ENCODE peak calls at places on chromosomes 5 and 9, in five cellular contexts. One of them, this sample, is unnamed.

GRCh38 chr5:16051246-16051645 is 128.3 kb downstream of the MARCHF11 start:
- DNase-seq in PC-3: no peak
- DNase-seq in tibial artery: no peak
- DNase-seq in mammary epithelial cell: peak
- DNase-seq in naive thymus-derived CD4-positive, alpha-beta T cell: no peak
- DNase-seq in this sample: no peak

GRCh38 chr9:69981686-69982450 is 61.8 kb upstream of the MAMDC2 start:
- DNase-seq in tibial artery: no peak
- DNase-seq in PC-3: peak
- DNase-seq in naive thymus-derived CD4-positive, alpha-beta T cell: no peak
- DNase-seq in mammary epithelial cell: no peak
- DNase-seq in this sample: no peak

GRCh38 chr5:78879541-78879940 is 105.6 kb downstream of the ARSB start:
- DNase-seq in PC-3: no peak
- DNase-seq in tibial artery: peak
- DNase-seq in naive thymus-derived CD4-positive, alpha-beta T cell: no peak
- DNase-seq in mammary epithelial cell: no peak
- DNase-seq in this sample: no peak

GRCh38 chr9:35272989-35273388 is 111.2 kb downstream of the UNC13B start:
- DNase-seq in PC-3: peak
- DNase-seq in naive thymus-derived CD4-positive, alpha-beta T cell: no peak
- DNase-seq in tibial artery: no peak
- DNase-seq in mammary epithelial cell: peak
- DNase-seq in this sample: no peak

GRCh38 chr5:95782166-95782565 is 40.4 kb downstream of the GLRX start:
- DNase-seq in naive thymus-derived CD4-positive, alpha-beta T cell: no peak
- DNase-seq in mammary epithelial cell: no peak
- DNase-seq in tibial artery: no peak
- DNase-seq in PC-3: no peak
- DNase-seq in this sample: no peak

GRCh38 chr5:131264453-131265200 is 774 bp downstream of the CDC42SE2 start:
- DNase-seq in PC-3: peak
- DNase-seq in tibial artery: no peak
- DNase-seq in naive thymus-derived CD4-positive, alpha-beta T cell: peak
- DNase-seq in mammary epithelial cell: no peak
- DNase-seq in this sample: peak

GRCh38 chr5:88743231-88743879 is 139.6 kb downstream of the MEF2C start:
- DNase-seq in tibial artery: no peak
- DNase-seq in mammary epithelial cell: no peak
- DNase-seq in PC-3: peak
- DNase-seq in naive thymus-derived CD4-positive, alpha-beta T cell: no peak
- DNase-seq in this sample: no peak

GRCh38 chr9:121483473-121484031 is 16.1 kb downstream of the GGTA1 start:
- DNase-seq in mammary epithelial cell: no peak
- DNase-seq in naive thymus-derived CD4-positive, alpha-beta T cell: no peak
- DNase-seq in PC-3: no peak
- DNase-seq in tibial artery: no peak
- DNase-seq in this sample: no peak

GRCh38 chr9:34891386-34891785 is 66.7 kb upstream of the PHF24 start:
- DNase-seq in tibial artery: no peak
- DNase-seq in mammary epithelial cell: peak
- DNase-seq in naive thymus-derived CD4-positive, alpha-beta T cell: no peak
- DNase-seq in PC-3: peak
- DNase-seq in this sample: no peak

GRCh38 chr5:112860929-112861637 is at the start of gene SRP19:
- DNase-seq in PC-3: peak
- DNase-seq in tibial artery: peak
- DNase-seq in mammary epithelial cell: peak
- DNase-seq in naive thymus-derived CD4-positive, alpha-beta T cell: peak
- DNase-seq in this sample: peak
- H3K27ac ChIP-seq in PC-3: peak
- H3K27ac ChIP-seq in tibial artery: peak
- H3K27ac ChIP-seq in mammary epithelial cell: peak
- H3K27ac ChIP-seq in naive thymus-derived CD4-positive, alpha-beta T cell: peak
- H3K27ac ChIP-seq in this sample: peak

GRCh38 chr9:132135456-132135855 is 26.4 kb upstream of the NTNG2 start:
- DNase-seq in mammary epithelial cell: no peak
- DNase-seq in naive thymus-derived CD4-positive, alpha-beta T cell: no peak
- DNase-seq in PC-3: no peak
- DNase-seq in tibial artery: no peak
- DNase-seq in this sample: no peak
- H3K27ac ChIP-seq in mammary epithelial cell: no peak
- H3K27ac ChIP-seq in naive thymus-derived CD4-positive, alpha-beta T cell: no peak
- H3K27ac ChIP-seq in PC-3: no peak
- H3K27ac ChIP-seq in tibial artery: no peak
- H3K27ac ChIP-seq in this sample: no peak

GRCh38 chr9:133893191-133893994 is 98.7 kb downstream of the VAV2 start:
- DNase-seq in PC-3: no peak
- DNase-seq in naive thymus-derived CD4-positive, alpha-beta T cell: no peak
- DNase-seq in mammary epithelial cell: no peak
- DNase-seq in tibial artery: no peak
- DNase-seq in this sample: no peak

GRCh38 chr9:133901184-133901835 is 90.8 kb downstream of the VAV2 start:
- DNase-seq in naive thymus-derived CD4-positive, alpha-beta T cell: no peak
- DNase-seq in tibial artery: no peak
- DNase-seq in PC-3: no peak
- DNase-seq in mammary epithelial cell: no peak
- DNase-seq in this sample: no peak

GRCh38 chr9:133895335-133895734 is 96.8 kb downstream of the VAV2 start:
- DNase-seq in PC-3: no peak
- DNase-seq in tibial artery: no peak
- DNase-seq in mammary epithelial cell: no peak
- DNase-seq in naive thymus-derived CD4-positive, alpha-beta T cell: no peak
- DNase-seq in this sample: no peak

GRCh38 chr9:133894377-133895321 is 97.5 kb downstream of the VAV2 start:
- DNase-seq in mammary epithelial cell: no peak
- DNase-seq in naive thymus-derived CD4-positive, alpha-beta T cell: no peak
- DNase-seq in tibial artery: no peak
- DNase-seq in PC-3: no peak
- DNase-seq in this sample: no peak

GRCh38 chr9:133897675-133898074 is 94.4 kb downstream of the VAV2 start:
- DNase-seq in mammary epithelial cell: no peak
- DNase-seq in naive thymus-derived CD4-positive, alpha-beta T cell: no peak
- DNase-seq in tibial artery: no peak
- DNase-seq in PC-3: no peak
- DNase-seq in this sample: no peak
- H3K27ac ChIP-seq in mammary epithelial cell: no peak
- H3K27ac ChIP-seq in naive thymus-derived CD4-positive, alpha-beta T cell: no peak
- H3K27ac ChIP-seq in tibial artery: no peak
- H3K27ac ChIP-seq in PC-3: no peak
- H3K27ac ChIP-seq in this sample: no peak

GRCh38 chr9:98571643-98572042 is 137.1 kb downstream of the GABBR2 start:
- DNase-seq in mammary epithelial cell: no peak
- DNase-seq in naive thymus-derived CD4-positive, alpha-beta T cell: no peak
- DNase-seq in PC-3: no peak
- DNase-seq in tibial artery: no peak
- DNase-seq in this sample: no peak
- H3K27ac ChIP-seq in mammary epithelial cell: no peak
- H3K27ac ChIP-seq in naive thymus-derived CD4-positive, alpha-beta T cell: no peak
- H3K27ac ChIP-seq in PC-3: no peak
- H3K27ac ChIP-seq in tibial artery: no peak
- H3K27ac ChIP-seq in this sample: no peak

GRCh38 chr9:107481035-107481434 is 8.5 kb downstream of the KLF4 start:
- DNase-seq in tibial artery: no peak
- DNase-seq in PC-3: peak
- DNase-seq in mammary epithelial cell: no peak
- DNase-seq in naive thymus-derived CD4-positive, alpha-beta T cell: no peak
- DNase-seq in this sample: no peak
- H3K27ac ChIP-seq in tibial artery: no peak
- H3K27ac ChIP-seq in PC-3: peak
- H3K27ac ChIP-seq in mammary epithelial cell: peak
- H3K27ac ChIP-seq in naive thymus-derived CD4-positive, alpha-beta T cell: no peak
- H3K27ac ChIP-seq in this sample: peak

GRCh38 chr9:91429501-91429900 is 5.9 kb upstream of the NFIL3 start:
- DNase-seq in mammary epithelial cell: no peak
- DNase-seq in PC-3: no peak
- DNase-seq in naive thymus-derived CD4-positive, alpha-beta T cell: no peak
- DNase-seq in tibial artery: no peak
- DNase-seq in this sample: no peak
- H3K27ac ChIP-seq in mammary epithelial cell: no peak
- H3K27ac ChIP-seq in PC-3: no peak
- H3K27ac ChIP-seq in naive thymus-derived CD4-positive, alpha-beta T cell: no peak
- H3K27ac ChIP-seq in tibial artery: no peak
- H3K27ac ChIP-seq in this sample: peak

DNA sequence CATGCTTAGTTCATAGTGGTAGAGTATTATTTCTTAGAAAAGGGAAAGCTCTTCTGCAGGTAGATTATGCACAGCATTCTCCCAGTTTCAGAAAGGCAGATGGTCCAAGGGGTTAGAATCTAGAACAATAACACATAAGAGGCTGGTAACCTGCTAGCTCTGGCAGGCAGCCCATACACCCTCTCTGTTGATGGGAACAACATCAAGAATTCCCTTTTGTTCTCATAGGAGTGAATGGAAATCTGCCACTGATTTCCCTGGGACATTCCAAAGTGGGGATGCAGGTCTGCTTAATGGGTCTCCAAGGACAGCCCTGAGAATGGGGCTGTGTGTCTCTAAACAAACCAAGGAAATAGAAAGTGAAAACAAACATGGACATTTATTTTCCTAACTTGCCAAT is 456.9 kb downstream of the EBF1 start:
- DNase-seq in naive thymus-derived CD4-positive, alpha-beta T cell: no peak
- DNase-seq in tibial artery: no peak
- DNase-seq in PC-3: no peak
- DNase-seq in mammary epithelial cell: no peak
- DNase-seq in this sample: no peak
- H3K27ac ChIP-seq in naive thymus-derived CD4-positive, alpha-beta T cell: no peak
- H3K27ac ChIP-seq in tibial artery: no peak
- H3K27ac ChIP-seq in PC-3: no peak
- H3K27ac ChIP-seq in mammary epithelial cell: no peak
- H3K27ac ChIP-seq in this sample: no peak

GRCh38 chr5:54534306-54534705 is 16.7 kb downstream of the SNX18 start:
- DNase-seq in PC-3: no peak
- DNase-seq in naive thymus-derived CD4-positive, alpha-beta T cell: no peak
- DNase-seq in mammary epithelial cell: no peak
- DNase-seq in tibial artery: no peak
- DNase-seq in this sample: no peak
- H3K27ac ChIP-seq in PC-3: no peak
- H3K27ac ChIP-seq in naive thymus-derived CD4-positive, alpha-beta T cell: no peak
- H3K27ac ChIP-seq in mammary epithelial cell: no peak
- H3K27ac ChIP-seq in tibial artery: peak
- H3K27ac ChIP-seq in this sample: no peak

DNA sequence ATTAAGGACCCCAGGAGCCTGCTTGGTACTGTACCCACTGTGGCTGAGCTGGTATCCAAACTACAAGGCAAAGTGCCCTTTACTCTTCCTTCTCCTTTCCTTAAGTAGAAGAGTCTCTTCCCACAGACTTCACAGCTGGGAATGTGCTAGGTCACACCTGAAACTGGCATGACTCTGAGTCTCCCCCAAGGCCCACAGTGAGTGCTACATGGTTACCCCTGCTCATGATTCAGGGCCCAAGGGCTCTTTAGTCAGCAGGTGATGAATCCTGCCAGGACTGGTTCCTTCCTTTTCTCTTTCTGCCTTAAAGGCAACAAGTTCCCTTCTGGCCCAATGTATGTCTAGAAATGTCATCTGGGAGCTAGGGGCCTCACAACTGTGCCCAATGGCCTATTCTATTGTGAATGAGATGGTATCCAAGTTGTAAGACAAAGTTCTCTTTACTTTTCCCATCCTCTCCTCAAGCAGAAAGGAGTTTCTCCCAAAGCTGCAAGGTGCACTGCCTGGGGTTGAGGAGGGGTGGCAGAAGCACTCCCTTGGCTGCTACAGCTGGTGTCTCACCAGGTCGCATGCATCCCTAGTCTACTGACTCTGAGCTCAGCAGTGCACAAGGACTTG is 134.4 kb downstream of the TMEM38B start:
- DNase-seq in PC-3: no peak
- DNase-seq in tibial artery: no peak
- DNase-seq in naive thymus-derived CD4-positive, alpha-beta T cell: no peak
- DNase-seq in mammary epithelial cell: peak
- DNase-seq in this sample: no peak
- H3K27ac ChIP-seq in PC-3: no peak
- H3K27ac ChIP-seq in tibial artery: no peak
- H3K27ac ChIP-seq in naive thymus-derived CD4-positive, alpha-beta T cell: no peak
- H3K27ac ChIP-seq in mammary epithelial cell: no peak
- H3K27ac ChIP-seq in this sample: no peak

GRCh38 chr5:126497506-126497905 is 74.3 kb downstream of the GRAMD2B start:
- DNase-seq in mammary epithelial cell: no peak
- DNase-seq in PC-3: no peak
- DNase-seq in tibial artery: no peak
- DNase-seq in naive thymus-derived CD4-positive, alpha-beta T cell: no peak
- DNase-seq in this sample: no peak

GRCh38 chr5:126490167-126490937 is 67.1 kb downstream of the GRAMD2B start:
- DNase-seq in PC-3: no peak
- DNase-seq in mammary epithelial cell: no peak
- DNase-seq in naive thymus-derived CD4-positive, alpha-beta T cell: no peak
- DNase-seq in tibial artery: peak
- DNase-seq in this sample: no peak

GRCh38 chr5:126488362-126489065 is 65.3 kb downstream of the GRAMD2B start:
- DNase-seq in naive thymus-derived CD4-positive, alpha-beta T cell: no peak
- DNase-seq in PC-3: no peak
- DNase-seq in mammary epithelial cell: no peak
- DNase-seq in tibial artery: no peak
- DNase-seq in this sample: no peak

GRCh38 chr5:126494393-126494792 is 71.2 kb downstream of the GRAMD2B start:
- DNase-seq in mammary epithelial cell: no peak
- DNase-seq in naive thymus-derived CD4-positive, alpha-beta T cell: no peak
- DNase-seq in PC-3: no peak
- DNase-seq in tibial artery: no peak
- DNase-seq in this sample: no peak

DNA sequence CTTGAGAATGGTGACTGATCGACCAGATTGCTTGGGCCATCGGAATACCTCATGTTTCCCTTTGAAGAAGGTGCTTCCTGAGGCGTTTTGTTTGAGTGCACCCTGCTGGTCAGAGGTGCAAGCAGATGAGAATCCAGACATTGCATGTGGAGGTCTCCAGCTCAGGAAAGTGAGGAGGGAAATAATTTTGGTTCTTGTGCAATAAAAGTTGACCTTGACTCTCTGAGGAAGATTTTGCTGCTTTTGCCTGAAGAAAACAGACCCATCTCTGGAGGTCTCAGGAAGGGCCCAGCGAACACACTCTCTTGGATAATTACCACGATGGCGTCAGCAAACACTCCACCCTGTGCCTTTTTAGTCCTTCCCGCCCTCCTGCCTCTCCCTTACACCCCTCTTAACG is 69.7 kb downstream of the GRAMD2B start:
- DNase-seq in tibial artery: no peak
- DNase-seq in PC-3: peak
- DNase-seq in naive thymus-derived CD4-positive, alpha-beta T cell: no peak
- DNase-seq in mammary epithelial cell: no peak
- DNase-seq in this sample: no peak
- H3K27ac ChIP-seq in tibial artery: no peak
- H3K27ac ChIP-seq in PC-3: no peak
- H3K27ac ChIP-seq in naive thymus-derived CD4-positive, alpha-beta T cell: no peak
- H3K27ac ChIP-seq in mammary epithelial cell: no peak
- H3K27ac ChIP-seq in this sample: no peak

This sample was measured in HL-60.